ENCODE peak calls at places on chromosome 1, in five cellular contexts. O is stimulated activated CD8-positive, alpha-beta memory T cell treated with anti-CD3 and anti-CD28 coated beads, Interleukin-15, amount 100 ng/mL, for 24 hours; X is MCF 10A; V is activated gamma-delta T cell treated with Interleukin-2 at 50 U/mL for 16 hours; W is ACHN. G is an unnamed sample.

GRCh38 chr1:4119516-4120220 is 219.6 kb upstream of the C1orf174 start:
- DNase-seq in O (no peak), W (no peak), V (no peak), X (no peak), G (no peak)

GRCh38 chr1:61004269-61005003 is 77.9 kb upstream of the NFIA start:
- DNase-seq in W (no peak), O (no peak), X (peak), V (no peak), G (no peak)

GRCh38 chr1:1217621-1218523 is 3.9 kb upstream of the TNFRSF4 start:
- DNase-seq in W (no peak), O (no peak), X (peak), V (no peak), G (no peak)

GRCh38 chr1:41850029-41850428 is 68.7 kb downstream of the HIVEP3 start:
- DNase-seq in V (peak), O (no peak), W (no peak), X (no peak), G (no peak)

GRCh38 chr1:31605908-31606427 is 11.5 kb upstream of the HCRTR1 start:
- DNase-seq in O (no peak), V (no peak), W (no peak), X (peak), G (no peak)

GRCh38 chr1:150165622-150166612 is 16.2 kb downstream of the PLEKHO1 start:
- DNase-seq in W (peak), O (no peak), V (peak), X (peak), G (no peak)

GRCh38 chr1:41404308-41404755 is 43.1 kb downstream of the FOXO6 start:
- DNase-seq in X (peak), V (no peak), W (no peak), O (no peak), G (no peak)

GRCh38 chr1:196651637-196652215 is at the start of gene CFH:
- DNase-seq in X (peak), W (no peak), O (no peak), V (no peak), G (no peak)

GRCh38 chr1:99820546-99820945 is 29.6 kb upstream of the AGL start:
- DNase-seq in X (no peak), V (no peak), O (no peak), W (no peak), G (no peak)

GRCh38 chr1:63442141-63442475 is 74.7 kb downstream of the ALG6 start:
- DNase-seq in O (no peak), W (no peak), V (no peak), X (no peak), G (no peak)

GRCh38 chr1:79847715-79848114 is 841.2 kb upstream of the ADGRL4 start:
- DNase-seq in V (no peak), W (no peak), O (no peak), X (no peak), G (no peak)

GRCh38 chr1:61011514-61012263 is 70.7 kb upstream of the NFIA start:
- DNase-seq in V (no peak), X (no peak), O (no peak), W (no peak), G (no peak)

GRCh38 chr1:167515461-167515860 is 2.9 kb downstream of the CD247 start:
- DNase-seq in X (no peak), W (no peak), O (no peak), V (no peak), G (no peak)